ENCODE peak calls at places on chromosomes 13 and 19, in four cellular contexts. L, B, M and O are unnamed samples.

GRCh38 chr13:37446503-37446902 is 152.1 kb downstream of the POSTN start:
- DNase-seq in M (no peak), L (no peak), B (no peak), O (no peak)

GRCh38 chr19:49421039-49421877 is 2.0 kb downstream of the PTH2 start:
- DNase-seq in B (peak), L (peak), M (peak), O (no peak)

GRCh38 chr19:663682-664117 is 686 bp upstream of the RNF126 start:
- DNase-seq in B (peak), L (no peak), M (no peak), O (no peak)

GRCh38 chr19:4080473-4080872 is 13.8 kb upstream of the ZBTB7A start:
- DNase-seq in M (no peak), L (no peak), B (no peak), O (no peak)

GRCh38 chr13:24063281-24063851 is 97.2 kb upstream of the SPATA13 start:
- DNase-seq in M (no peak), L (no peak), B (no peak), O (no peak)

GRCh38 chr19:29942404-29943261 is 594 bp downstream of the URI1 start:
- DNase-seq in B (peak), L (peak), M (peak), O (no peak)

GRCh38 chr13:80473695-80474094 is 132.8 kb upstream of the SPRY2 start:
- DNase-seq in B (no peak), M (no peak), L (no peak), O (peak)

GRCh38 chr19:46718934-46719551 is 2.1 kb upstream of the PRKD2 start:
- DNase-seq in B (peak), L (no peak), M (no peak), O (no peak)

GRCh38 chr19:56838930-56839664 is 1.4 kb downstream of the PEG3 start:
- DNase-seq in L (peak), B (peak), M (peak), O (no peak)

GRCh38 chr13:69264362-69265334 is 843.0 kb upstream of the ATXN8OS start:
- DNase-seq in B (no peak), M (no peak), L (no peak), O (no peak)

GRCh38 chr19:3745363-3746045 is 16.0 kb downstream of the APBA3 start:
- DNase-seq in L (no peak), B (no peak), M (no peak), O (no peak)

GRCh38 chr19:38204728-38205127 is 19.3 kb downstream of the DPF1 start:
- DNase-seq in M (no peak), L (no peak), B (no peak), O (no peak)

GRCh38 chr13:40313269-40314200 is 352.9 kb downstream of the FOXO1 start:
- DNase-seq in M (no peak), L (no peak), B (no peak), O (no peak)

GRCh38 chr19:46736544-46737274 is 9.1 kb upstream of the FKRP start:
- DNase-seq in B (peak), M (no peak), L (no peak), O (no peak)

GRCh38 chr13:57630661-57631606 is 610 bp upstream of the PCDH17 start:
- DNase-seq in M (no peak), L (no peak), B (no peak), O (no peak)

GRCh38 chr13:90800082-90800746 is 547.3 kb upstream of the MIR17HG start:
- DNase-seq in M (no peak), B (peak), L (peak), O (no peak)

GRCh38 chr13:112328936-112329335 is 47.2 kb upstream of the SPACA7 start:
- DNase-seq in B (no peak), M (no peak), L (no peak), O (no peak)

GRCh38 chr19:7534531-7534980 is 961 bp upstream of the PNPLA6 start:
- DNase-seq in L (peak), B (peak), M (peak), O (peak)

GRCh38 chr13:48144413-48145035 is 49.6 kb upstream of the MED4 start:
- DNase-seq in M (no peak), B (no peak), L (peak), O (no peak)

GRCh38 chr13:51844862-51845573 is at the start of gene TMEM272:
- DNase-seq in B (peak), M (peak), L (peak), O (peak)

GRCh38 chr13:94188173-94188869 is 291.2 kb downstream of the DCT start:
- DNase-seq in M (no peak), L (no peak), B (no peak), O (no peak)

GRCh38 chr13:68027311-68027710 is 797.2 kb upstream of the PCDH9 start:
- DNase-seq in L (no peak), B (no peak), M (no peak), O (no peak)

GRCh38 chr19:44644391-44645016 is 794 bp downstream of the PVR start:
- DNase-seq in B (no peak), M (peak), L (peak), O (peak)

GRCh38 chr13:26220575-26220974 is 1.5 kb downstream of the RNF6 start:
- DNase-seq in B (no peak), L (no peak), M (no peak), O (peak)

GRCh38 chr13:29654807-29655547 is 59.5 kb upstream of the SLC7A1 start:
- DNase-seq in B (no peak), M (no peak), L (no peak), O (no peak)

GRCh38 chr13:99371956-99372355 is 64.8 kb upstream of the GPR183 start:
- DNase-seq in L (no peak), B (no peak), M (no peak), O (no peak)

GRCh38 chr13:51822106-51822840 is 18.3 kb upstream of the DHRS12 start:
- DNase-seq in B (no peak), L (no peak), M (no peak), O (no peak)

GRCh38 chr13:58191754-58192153 is 560.2 kb downstream of the PCDH17 start:
- DNase-seq in B (no peak), M (no peak), L (no peak), O (no peak)

GRCh38 chr19:4267101-4267900 is 11.8 kb upstream of the SHD start:
- DNase-seq in L (peak), M (peak), B (no peak), O (peak)

GRCh38 chr19:50432658-50433057 is at the start of gene MYBPC2:
- DNase-seq in L (no peak), M (no peak), B (no peak), O (no peak)

GRCh38 chr13:103812966-103813365 is 746.7 kb upstream of the SLC10A2 start:
- DNase-seq in L (no peak), B (no peak), M (no peak), O (no peak)

GRCh38 chr19:45591004-45591637 is 6.5 kb upstream of the OPA3 start:
- DNase-seq in B (peak), M (no peak), L (peak), O (peak)

GRCh38 chr19:20423381-20424207 is 142.0 kb downstream of the ZNF737 start:
- DNase-seq in M (peak), B (peak), L (peak), O (no peak)

GRCh38 chr19:20422616-20423205 is 142.9 kb downstream of the ZNF737 start:
- DNase-seq in L (no peak), M (peak), B (peak), O (no peak)

GRCh38 chr19:20422216-20422615 is 143.4 kb downstream of the ZNF737 start:
- DNase-seq in L (no peak), M (peak), B (no peak), O (no peak)
- H3K27ac ChIP-seq in L (no peak), M (peak), B (no peak), O (no peak)

GRCh38 chr19:28619842-28620429 is 593.0 kb downstream of the UQCRFS1 start:
- DNase-seq in M (no peak), B (no peak), L (no peak), O (no peak)
- H3K27ac ChIP-seq in M (no peak), B (no peak), L (no peak), O (no peak)

DNA sequence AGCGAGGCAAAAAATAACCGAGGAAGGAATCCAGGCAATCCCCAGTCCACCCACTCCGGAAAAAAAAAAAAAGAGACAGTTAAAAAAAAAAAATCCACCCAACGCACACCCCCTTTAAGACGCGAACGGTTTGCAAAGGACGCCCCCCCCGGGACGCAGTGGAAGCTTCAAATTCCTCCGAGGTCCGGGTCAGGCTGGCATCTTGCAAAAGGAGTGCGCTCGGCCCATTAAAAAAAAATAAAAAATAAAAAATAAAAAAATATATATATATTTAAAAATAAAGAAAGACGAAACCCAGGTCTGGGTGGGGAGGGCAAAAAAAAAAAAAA is 235 bp upstream of the CACNA1A start:
- DNase-seq in M (peak), L (no peak), B (no peak), O (no peak)
- H3K27ac ChIP-seq in M (no peak), L (no peak), B (no peak), O (no peak)

DNA sequence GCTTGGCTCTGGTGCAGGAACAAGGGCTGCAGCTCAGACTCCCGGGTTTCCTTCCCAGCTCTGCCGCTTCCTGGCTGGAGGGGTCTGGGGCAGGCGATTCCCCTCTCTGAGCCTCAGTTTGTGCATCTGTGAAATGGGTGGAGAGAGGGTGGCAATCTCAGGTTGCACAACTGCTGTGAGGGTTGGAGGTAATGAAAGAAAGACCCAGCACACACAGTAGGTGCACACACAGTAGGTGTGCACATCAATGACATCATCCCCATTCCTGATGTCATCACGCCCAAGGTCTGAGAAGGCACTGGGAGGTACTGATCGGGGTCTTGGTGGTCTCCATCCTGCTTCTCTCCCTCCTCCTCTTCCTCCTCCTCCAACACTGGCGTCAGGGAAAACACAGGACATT is 2.7 kb downstream of the LILRB4 start:
- DNase-seq in B (no peak), M (no peak), L (no peak), O (no peak)
- H3K27ac ChIP-seq in B (no peak), M (no peak), L (no peak), O (no peak)

GRCh38 chr13:110682746-110683145 is 23.2 kb downstream of the CARS2 start:
- DNase-seq in B (no peak), L (no peak), M (no peak), O (no peak)

GRCh38 chr13:110683203-110683883 is 22.6 kb downstream of the CARS2 start:
- DNase-seq in B (no peak), L (no peak), M (no peak), O (no peak)

GRCh38 chr13:110680852-110681251 is 25.1 kb downstream of the CARS2 start:
- DNase-seq in L (no peak), B (no peak), M (no peak), O (peak)

GRCh38 chr13:110683921-110684320 is 22.0 kb downstream of the CARS2 start:
- DNase-seq in L (no peak), M (no peak), B (no peak), O (no peak)

GRCh38 chr13:110681868-110682550 is 23.9 kb downstream of the CARS2 start:
- DNase-seq in M (no peak), L (no peak), B (no peak), O (no peak)
- H3K27ac ChIP-seq in M (no peak), L (no peak), B (no peak), O (no peak)